ENCODE peak calls at places on chromosomes 2 and 18, in seven cellular contexts. D is A549, V is sigmoid colon, T is uterus, M is spleen, O is tibial nerve, Q is IMR-90. F is an unnamed sample.

GRCh38 chr2:43059183-43059897 is 167.1 kb downstream of the ZFP36L2 start:
- DNase-seq in T (peak; percentile 71), D (no peak), O (peak; percentile 75), M (peak; percentile 75), Q (peak; percentile 98), V (peak; percentile 93), F (peak; percentile 52)

GRCh38 chr2:144553379-144553778 is 33.5 kb upstream of the ZEB2 start:
- DNase-seq in M (no peak), T (no peak), D (peak; percentile 67), Q (peak; percentile 97), O (no peak), V (no peak), F (no peak)

GRCh38 chr18:48622911-48623431 is 84.1 kb downstream of the CTIF start:
- DNase-seq in O (no peak), D (no peak), Q (peak; percentile 61), M (peak; percentile 63), V (no peak), T (no peak), F (no peak)

GRCh38 chr2:128272586-128273468 is 45.8 kb downstream of the HS6ST1 start:
- DNase-seq in M (peak; percentile 69), V (peak; percentile 47), Q (no peak), O (no peak), D (no peak), T (no peak), F (no peak)

GRCh38 chr2:164739966-164740365 is 101.7 kb downstream of the COBLL1 start:
- DNase-seq in Q (peak; percentile 64), T (no peak), O (no peak), D (no peak), M (no peak), V (no peak), F (no peak)

GRCh38 chr2:139992711-139993345 is 1212.6 kb upstream of the NXPH2 start:
- DNase-seq in M (peak; percentile 33), V (no peak), O (no peak), Q (no peak), T (no peak), D (no peak), F (no peak)

GRCh38 chr2:132678498-132678897 is 8.5 kb upstream of the LYPD1 start:
- DNase-seq in D (no peak), V (no peak), Q (peak; percentile 56), T (no peak), O (no peak), M (no peak), F (no peak)

GRCh38 chr2:171923206-171923605 is 945 bp downstream of the HAT1 start:
- DNase-seq in O (no peak), V (no peak), Q (peak; percentile 38), M (no peak), D (peak; percentile 44), T (no peak), F (peak; percentile 26)

GRCh38 chr2:224930990-224931389 is 111.3 kb downstream of the DOCK10 start:
- DNase-seq in V (no peak), Q (no peak), O (no peak), D (no peak), T (no peak), M (no peak), F (no peak)

GRCh38 chr18:54134053-54134452 is 90.4 kb downstream of the MBD2 start:
- DNase-seq in M (no peak), O (no peak), V (no peak), D (no peak), T (no peak), Q (no peak), F (no peak)

GRCh38 chr2:109523121-109523520 is 90.6 kb downstream of the SEPTIN10 start:
- DNase-seq in D (no peak), T (no peak), M (peak; percentile 56), Q (no peak), O (no peak), V (peak; percentile 21), F (no peak)

GRCh38 chr18:62485684-62486083 is 37.1 kb upstream of the ZCCHC2 start:
- DNase-seq in T (no peak), V (no peak), D (peak; percentile 67), Q (peak; percentile 76), O (no peak), M (no peak), F (no peak)

GRCh38 chr2:101969723-101970122 is 22.0 kb upstream of the IL1R2 start:
- DNase-seq in O (no peak), M (no peak), D (no peak), V (no peak), Q (no peak), T (no peak), F (no peak)

GRCh38 chr2:175605989-175606841 is 395.9 kb downstream of the LNPK start:
- DNase-seq in O (no peak), V (no peak), Q (no peak), M (no peak), D (no peak), T (no peak), F (no peak)

GRCh38 chr2:71949537-71949798 is 198.2 kb downstream of the CYP26B1 start:
- DNase-seq in Q (no peak), O (no peak), V (no peak), D (no peak), T (no peak), M (no peak), F (no peak)

GRCh38 chr2:196987654-196988364 is 61.3 kb upstream of the PGAP1 start:
- DNase-seq in O (peak; percentile 31), Q (peak; percentile 98), D (peak; percentile 85), T (peak; percentile 23), M (no peak), V (no peak), F (no peak)

GRCh38 chr2:191013876-191014652 is at the start of gene STAT1:
- DNase-seq in T (peak; percentile 96), D (peak; percentile 90), V (peak; percentile 96), M (peak; percentile 97), Q (peak; percentile 93), O (peak; percentile 86), F (peak; percentile 88)

GRCh38 chr2:224039770-224040088 is 643 bp upstream of the SERPINE2 start:
- DNase-seq in O (no peak), M (no peak), Q (no peak), T (no peak), V (no peak), D (no peak), F (no peak)

GRCh38 chr2:25030702-25031101 is 11.2 kb upstream of the EFR3B start:
- DNase-seq in D (no peak), Q (peak; percentile 7), T (no peak), V (no peak), M (no peak), O (no peak), F (no peak)

GRCh38 chr2:170770304-170771048 is at the start of gene ERICH2:
- DNase-seq in Q (peak; percentile 30), V (peak; percentile 88), O (peak; percentile 28), D (peak; percentile 79), T (peak; percentile 80), M (peak; percentile 88), F (peak; percentile 50)

GRCh38 chr2:183623227-183623626 is 499.0 kb downstream of the NUP35 start:
- DNase-seq in V (no peak), M (no peak), O (no peak), T (no peak), D (no peak), Q (no peak), F (no peak)
- TF ChIP-seq POLR2A in V (no peak), M (no peak), O (no peak), T (no peak), D (no peak), Q (no peak), F (no peak)

GRCh38 chr2:208099682-208100081 is 24.6 kb downstream of the CRYGD start:
- DNase-seq in O (no peak), M (no peak), T (no peak), D (no peak), Q (no peak), V (no peak), F (no peak)
- H3K4me3 ChIP-seq in O (no peak overlapping the region), M (no peak overlapping the region), T (no peak overlapping the region), D (no peak overlapping the region), Q (no peak overlapping the region), V (no peak overlapping the region), F (no peak overlapping the region)

GRCh38 chr2:47194410-47194809 is 39.3 kb upstream of the STPG4 start:
- DNase-seq in O (no peak), T (no peak), Q (no peak), V (no peak), D (no peak), M (no peak), F (no peak)
- H3K4me1 ChIP-seq in O (peaks cover 40% of the 10 kb centered on the region), T (peaks cover 8% of the 10 kb centered on the region), Q (peaks cover 33% of the 10 kb centered on the region), V (no peaks in the 10 kb centered on the region), D (peaks cover 88% of the 10 kb centered on the region), M (no peaks in the 10 kb centered on the region), F (peaks cover 13% of the 10 kb centered on the region)

DNA sequence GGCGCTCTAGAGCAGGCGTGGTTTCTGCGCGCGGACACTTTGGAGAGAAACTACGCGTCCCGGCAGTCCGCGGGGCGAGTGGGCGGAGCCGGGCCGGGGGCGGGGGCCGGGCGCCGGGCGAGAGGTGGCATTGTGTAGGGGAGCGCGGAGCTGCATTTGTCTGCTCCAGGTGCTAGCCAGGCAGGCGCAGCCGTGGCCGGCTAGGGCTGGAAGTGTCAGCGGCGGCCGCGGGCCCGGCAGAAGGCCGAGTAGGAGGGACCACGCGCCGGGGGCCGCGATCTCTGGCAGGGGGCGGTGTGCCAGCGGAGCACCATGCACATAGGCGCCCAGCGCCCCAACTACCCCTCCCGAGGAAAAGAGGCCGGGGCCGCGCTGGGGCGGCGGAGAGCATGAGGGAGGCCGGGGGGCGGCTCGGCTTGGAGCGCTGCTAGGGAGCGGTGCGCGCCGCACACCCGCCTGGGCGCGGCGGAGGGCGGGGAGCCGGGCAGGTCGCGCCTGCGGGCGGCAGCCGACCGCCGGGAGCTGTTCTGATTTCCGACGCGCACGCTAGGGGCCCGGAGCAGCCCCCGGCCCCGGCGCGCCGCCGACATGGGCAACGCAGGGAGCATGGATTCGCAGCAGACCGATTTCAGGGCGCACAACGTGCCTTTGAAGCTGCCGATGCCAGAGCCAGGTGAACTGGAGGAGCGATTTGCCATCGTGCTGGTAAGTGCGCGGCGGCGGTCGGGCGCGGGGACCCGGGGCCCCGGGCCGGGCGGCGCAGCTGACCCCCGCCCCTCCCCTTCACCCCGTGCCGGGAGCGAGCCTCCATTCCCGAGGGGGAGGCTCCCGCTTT is at the start of gene FMNL2:
- DNase-seq in D (peak; percentile 85), O (peak; percentile 79), M (peak; percentile 91), Q (peak; percentile 65), T (peak; percentile 86), V (peak; percentile 91), F (peak; percentile 86)
- TF ChIP-seq POLR2A in D (peak; percentile 87), O (peak; percentile 59), M (no peak), Q (peak; percentile 56), T (peak; percentile 76), V (no peak), F (peak; percentile 95)

DNA sequence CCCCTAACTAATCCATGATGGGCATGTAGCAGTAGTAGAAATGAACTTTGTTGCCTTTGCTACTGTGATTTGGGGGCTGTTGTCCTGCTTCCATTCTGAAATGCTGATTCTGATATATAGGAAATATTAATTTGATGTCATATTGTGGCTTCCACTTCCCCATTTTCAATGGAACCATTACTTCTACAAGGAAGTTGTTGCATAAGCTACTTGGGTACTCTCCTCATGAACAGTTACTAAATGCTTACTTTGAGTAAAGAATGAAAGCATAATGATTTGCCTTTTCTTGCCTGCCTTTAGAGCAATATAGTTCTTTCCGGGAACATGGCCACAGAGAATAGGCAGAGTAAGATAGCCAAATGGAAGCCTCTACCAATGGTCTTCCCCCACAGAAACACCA is 192.9 kb upstream of the ZNF521 start:
- DNase-seq in Q (no peak), M (no peak), O (no peak), D (no peak), V (no peak), T (no peak), F (no peak)
- H3K4me3 ChIP-seq in Q (no peak overlapping the region), M (no peak overlapping the region), O (no peak overlapping the region), D (no peak overlapping the region), V (no peak overlapping the region), T (no peak overlapping the region), F (no peak overlapping the region)

F was measured in gastrocnemius medialis.